ENCODE peak calls at places on chromosome 17, in five cellular contexts. One of them, this sample, is unnamed.

GRCh38 chr17:79322216-79323123 is 247.8 kb downstream of the ENGASE start:
- DNase-seq in PC-3: no peak
- DNase-seq in neural progenitor cell: no peak
- DNase-seq in A549: no peak
- DNase-seq in IMR-90: no peak
- DNase-seq in this sample: no peak

GRCh38 chr17:8935194-8935593 is 30.3 kb downstream of the PIK3R5 start:
- DNase-seq in A549: no peak
- DNase-seq in neural progenitor cell: no peak
- DNase-seq in IMR-90: no peak
- DNase-seq in PC-3: no peak
- DNase-seq in this sample: no peak

GRCh38 chr17:55458977-55459376 is 37.3 kb upstream of the MMD start:
- DNase-seq in IMR-90: peak
- DNase-seq in PC-3: peak
- DNase-seq in neural progenitor cell: no peak
- DNase-seq in A549: no peak
- DNase-seq in this sample: no peak

GRCh38 chr17:76103274-76104139 is at the start of gene EXOC7:
- DNase-seq in A549: peak
- DNase-seq in neural progenitor cell: peak
- DNase-seq in IMR-90: peak
- DNase-seq in PC-3: peak
- DNase-seq in this sample: peak

GRCh38 chr17:28575126-28575795 is 1.4 kb downstream of the ALDOC start:
- DNase-seq in IMR-90: no peak
- DNase-seq in A549: no peak
- DNase-seq in PC-3: no peak
- DNase-seq in neural progenitor cell: peak
- DNase-seq in this sample: no peak

GRCh38 chr17:1725642-1726511 is 1.4 kb downstream of the WDR81 start:
- DNase-seq in IMR-90: no peak
- DNase-seq in PC-3: no peak
- DNase-seq in neural progenitor cell: no peak
- DNase-seq in A549: no peak
- DNase-seq in this sample: no peak

GRCh38 chr17:67244621-67245072 is 349 bp downstream of the HELZ start:
- DNase-seq in neural progenitor cell: no peak
- DNase-seq in A549: peak
- DNase-seq in PC-3: no peak
- DNase-seq in IMR-90: no peak
- DNase-seq in this sample: no peak

GRCh38 chr17:74761931-74762330 is 13.5 kb downstream of the NHERF1 start:
- DNase-seq in PC-3: no peak
- DNase-seq in neural progenitor cell: no peak
- DNase-seq in A549: no peak
- DNase-seq in IMR-90: no peak
- DNase-seq in this sample: no peak

GRCh38 chr17:81328925-81329278 is 33.8 kb upstream of the SLC38A10 start:
- DNase-seq in PC-3: peak
- DNase-seq in A549: peak
- DNase-seq in neural progenitor cell: no peak
- DNase-seq in IMR-90: no peak
- DNase-seq in this sample: no peak

GRCh38 chr17:38657824-38658740 is 16.7 kb downstream of the EPOP start:
- DNase-seq in PC-3: no peak
- DNase-seq in IMR-90: no peak
- DNase-seq in neural progenitor cell: no peak
- DNase-seq in A549: no peak
- DNase-seq in this sample: no peak

GRCh38 chr17:75273968-75274708 is 3.1 kb upstream of the MIF4GD start:
- DNase-seq in A549: no peak
- DNase-seq in PC-3: peak
- DNase-seq in IMR-90: peak
- DNase-seq in neural progenitor cell: no peak
- DNase-seq in this sample: no peak

GRCh38 chr17:80425835-80426426 is 11.0 kb downstream of the ENDOV start:
- DNase-seq in PC-3: no peak
- DNase-seq in IMR-90: no peak
- DNase-seq in A549: no peak
- DNase-seq in neural progenitor cell: no peak
- DNase-seq in this sample: no peak

GRCh38 chr17:76903631-76904030 is 35.4 kb downstream of the MGAT5B start:
- DNase-seq in IMR-90: no peak
- DNase-seq in A549: no peak
- DNase-seq in neural progenitor cell: no peak
- DNase-seq in PC-3: no peak
- DNase-seq in this sample: no peak

GRCh38 chr17:50541916-50542688 is 4.9 kb upstream of the SPATA20 start:
- DNase-seq in A549: peak
- DNase-seq in PC-3: peak
- DNase-seq in neural progenitor cell: peak
- DNase-seq in IMR-90: peak
- DNase-seq in this sample: peak

GRCh38 chr17:74192950-74193781 is 10.3 kb upstream of the RPL38 start:
- DNase-seq in PC-3: peak
- DNase-seq in A549: no peak
- DNase-seq in IMR-90: no peak
- DNase-seq in neural progenitor cell: no peak
- DNase-seq in this sample: no peak

GRCh38 chr17:34771891-34772290 is 189.4 kb downstream of the CCT6B start:
- DNase-seq in PC-3: no peak
- DNase-seq in A549: no peak
- DNase-seq in neural progenitor cell: no peak
- DNase-seq in IMR-90: no peak
- DNase-seq in this sample: no peak

GRCh38 chr17:41397003-41397665 is at the start of gene KRT31:
- DNase-seq in neural progenitor cell: no peak
- DNase-seq in PC-3: no peak
- DNase-seq in A549: no peak
- DNase-seq in IMR-90: no peak
- DNase-seq in this sample: no peak

GRCh38 chr17:7064248-7064647 is 15.8 kb downstream of the CLEC10A start:
- DNase-seq in A549: no peak
- DNase-seq in PC-3: no peak
- DNase-seq in IMR-90: no peak
- DNase-seq in neural progenitor cell: no peak
- DNase-seq in this sample: no peak

GRCh38 chr17:924711-925480 is 54.7 kb downstream of the NXN start:
- DNase-seq in IMR-90: no peak
- DNase-seq in PC-3: peak
- DNase-seq in neural progenitor cell: no peak
- DNase-seq in A549: no peak
- DNase-seq in this sample: no peak

GRCh38 chr17:19338031-19338990 is 24.2 kb downstream of the B9D1 start:
- DNase-seq in IMR-90: peak
- DNase-seq in A549: peak
- DNase-seq in PC-3: peak
- DNase-seq in neural progenitor cell: peak
- DNase-seq in this sample: peak

GRCh38 chr17:28045304-28045703 is 2.8 kb downstream of the NLK start:
- DNase-seq in neural progenitor cell: no peak
- DNase-seq in PC-3: no peak
- DNase-seq in A549: no peak
- DNase-seq in IMR-90: no peak
- DNase-seq in this sample: peak

GRCh38 chr17:41907185-41907556 is 11.6 kb downstream of the ACLY start:
- DNase-seq in A549: peak
- DNase-seq in IMR-90: peak
- DNase-seq in neural progenitor cell: no peak
- DNase-seq in PC-3: peak
- DNase-seq in this sample: no peak

GRCh38 chr17:1179112-1179634 is 608 bp downstream of the ABR start:
- DNase-seq in PC-3: no peak
- DNase-seq in IMR-90: no peak
- DNase-seq in A549: no peak
- DNase-seq in neural progenitor cell: peak
- DNase-seq in this sample: no peak

DNA sequence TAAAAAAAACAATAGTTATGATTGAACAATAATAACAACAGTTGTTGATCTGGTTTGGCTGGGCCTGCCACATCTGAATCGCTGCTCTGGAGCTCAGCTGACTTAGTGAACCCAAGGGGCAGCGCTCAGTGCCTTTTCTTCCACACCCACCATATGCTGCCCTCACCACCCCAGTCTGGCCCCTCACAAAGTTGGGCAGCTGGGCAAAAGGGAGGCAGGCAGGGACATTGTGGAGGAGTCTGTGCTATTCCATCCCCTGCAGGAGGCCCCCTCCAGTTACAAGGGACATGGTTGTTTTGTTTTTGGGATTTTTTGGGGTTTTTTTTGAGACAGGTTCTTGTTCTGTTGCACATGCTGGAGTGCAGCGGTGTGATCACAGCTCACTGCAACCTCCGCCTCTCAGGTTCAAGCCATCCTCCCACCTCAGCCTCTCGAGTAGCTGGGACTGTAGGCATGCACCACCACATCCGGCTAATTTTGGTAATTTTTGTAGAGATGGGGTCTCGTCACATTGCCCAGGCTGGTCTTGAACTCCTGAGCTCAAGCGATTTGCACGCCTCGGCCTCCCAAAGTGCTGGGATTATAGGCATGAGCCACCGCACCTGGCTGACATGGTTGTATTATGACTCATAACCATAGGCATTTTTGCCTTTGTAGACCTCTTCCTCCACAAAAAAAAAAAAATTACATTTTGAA is 8.6 kb upstream of the PECAM1 start:
- DNase-seq in neural progenitor cell: no peak
- DNase-seq in PC-3: peak
- DNase-seq in IMR-90: no peak
- DNase-seq in A549: no peak
- DNase-seq in this sample: no peak
- H3K4me2 ChIP-seq in neural progenitor cell: no peak
- H3K4me2 ChIP-seq in PC-3: peak
- H3K4me2 ChIP-seq in IMR-90: no peak
- H3K4me2 ChIP-seq in A549: no peak
- H3K4me2 ChIP-seq in this sample: no peak

GRCh38 chr17:5769936-5770335 is 185.6 kb upstream of the NLRP1 start:
- DNase-seq in neural progenitor cell: peak
- DNase-seq in PC-3: no peak
- DNase-seq in IMR-90: no peak
- DNase-seq in A549: no peak
- DNase-seq in this sample: no peak
- H3K4me2 ChIP-seq in neural progenitor cell: peak
- H3K4me2 ChIP-seq in PC-3: no peak
- H3K4me2 ChIP-seq in IMR-90: no peak
- H3K4me2 ChIP-seq in A549: no peak
- H3K4me2 ChIP-seq in this sample: no peak

GRCh38 chr17:72444517-72445054 is 323.8 kb downstream of the SOX9 start:
- DNase-seq in A549: no peak
- DNase-seq in IMR-90: no peak
- DNase-seq in PC-3: no peak
- DNase-seq in neural progenitor cell: no peak
- DNase-seq in this sample: no peak
- H3K4me2 ChIP-seq in A549: peak
- H3K4me2 ChIP-seq in IMR-90: no peak
- H3K4me2 ChIP-seq in PC-3: no peak
- H3K4me2 ChIP-seq in neural progenitor cell: no peak
- H3K4me2 ChIP-seq in this sample: no peak

GRCh38 chr17:45170976-45171337 is 9.3 kb downstream of the HEXIM2 start:
- DNase-seq in IMR-90: peak
- DNase-seq in A549: peak
- DNase-seq in PC-3: peak
- DNase-seq in neural progenitor cell: no peak
- DNase-seq in this sample: no peak
- H3K4me2 ChIP-seq in IMR-90: peak
- H3K4me2 ChIP-seq in A549: peak
- H3K4me2 ChIP-seq in PC-3: peak
- H3K4me2 ChIP-seq in neural progenitor cell: no peak
- H3K4me2 ChIP-seq in this sample: no peak

DNA sequence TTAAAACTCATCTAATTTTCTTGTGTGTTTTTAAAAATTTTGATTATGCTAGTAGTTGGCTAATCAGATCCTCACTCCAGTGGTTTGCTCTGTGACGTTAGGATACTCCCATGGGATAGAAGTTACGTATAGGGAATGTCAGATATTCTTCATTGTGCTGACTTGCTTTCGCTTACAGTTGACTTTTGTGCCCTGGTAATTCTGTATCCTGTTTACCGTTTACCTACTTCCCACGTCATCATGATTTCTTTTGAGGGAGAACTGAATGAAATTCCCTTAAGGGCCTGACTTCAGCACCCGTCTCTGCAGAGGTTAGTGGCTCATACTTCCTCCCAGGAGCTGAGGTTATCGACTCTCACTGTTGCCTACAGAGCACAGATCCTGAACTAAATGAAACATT is 2.6 kb downstream of the PRKAR1A start:
- DNase-seq in neural progenitor cell: no peak
- DNase-seq in PC-3: peak
- DNase-seq in A549: no peak
- DNase-seq in IMR-90: peak
- DNase-seq in this sample: no peak
- H3K4me2 ChIP-seq in neural progenitor cell: peak
- H3K4me2 ChIP-seq in PC-3: peak
- H3K4me2 ChIP-seq in A549: peak
- H3K4me2 ChIP-seq in IMR-90: peak
- H3K4me2 ChIP-seq in this sample: peak

GRCh38 chr17:47301831-47302230 is 21.9 kb upstream of the EFCAB13 start:
- DNase-seq in IMR-90: no peak
- DNase-seq in neural progenitor cell: no peak
- DNase-seq in A549: no peak
- DNase-seq in PC-3: no peak
- DNase-seq in this sample: no peak

GRCh38 chr17:47304191-47304590 is 19.6 kb upstream of the EFCAB13 start:
- DNase-seq in A549: no peak
- DNase-seq in PC-3: no peak
- DNase-seq in neural progenitor cell: no peak
- DNase-seq in IMR-90: no peak
- DNase-seq in this sample: no peak

GRCh38 chr17:47301161-47301560 is 22.6 kb upstream of the EFCAB13 start:
- DNase-seq in A549: no peak
- DNase-seq in neural progenitor cell: no peak
- DNase-seq in PC-3: no peak
- DNase-seq in IMR-90: no peak
- DNase-seq in this sample: no peak

GRCh38 chr17:47300718-47301117 is 23.0 kb upstream of the EFCAB13 start:
- DNase-seq in PC-3: no peak
- DNase-seq in neural progenitor cell: no peak
- DNase-seq in A549: no peak
- DNase-seq in IMR-90: no peak
- DNase-seq in this sample: no peak

GRCh38 chr17:47305302-47305923 is 18.3 kb upstream of the EFCAB13 start:
- DNase-seq in PC-3: peak
- DNase-seq in neural progenitor cell: no peak
- DNase-seq in A549: peak
- DNase-seq in IMR-90: peak
- DNase-seq in this sample: no peak
- H3K4me2 ChIP-seq in PC-3: peak
- H3K4me2 ChIP-seq in neural progenitor cell: no peak
- H3K4me2 ChIP-seq in A549: peak
- H3K4me2 ChIP-seq in IMR-90: peak
- H3K4me2 ChIP-seq in this sample: no peak

DNA sequence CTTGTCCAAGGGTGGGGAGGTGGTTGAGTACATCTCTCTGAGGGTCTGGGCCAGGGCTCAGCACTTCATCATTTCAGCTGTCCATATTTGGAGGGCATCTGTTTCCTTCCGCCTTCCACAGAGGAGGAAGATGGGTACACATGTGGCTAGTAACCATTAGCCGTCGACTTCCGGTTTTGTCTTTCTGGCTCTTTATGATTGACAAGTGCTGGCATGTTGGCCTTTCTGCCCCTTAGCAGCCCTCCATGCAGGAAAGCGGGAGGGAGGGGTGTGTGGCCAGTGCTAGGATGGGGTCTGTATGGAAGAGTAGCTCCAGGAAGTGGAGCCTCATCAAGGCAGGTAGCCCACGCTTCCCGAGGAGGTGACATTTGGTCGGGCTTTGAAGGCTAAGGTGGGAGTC is 69.6 kb downstream of the RAI1 start:
- DNase-seq in A549: no peak
- DNase-seq in neural progenitor cell: no peak
- DNase-seq in PC-3: no peak
- DNase-seq in IMR-90: no peak
- DNase-seq in this sample: no peak
- H3K4me2 ChIP-seq in A549: no peak
- H3K4me2 ChIP-seq in neural progenitor cell: no peak
- H3K4me2 ChIP-seq in PC-3: no peak
- H3K4me2 ChIP-seq in IMR-90: no peak
- H3K4me2 ChIP-seq in this sample: no peak

This sample was measured in MM.1S.